ENCODE peak calls at places on chromosomes 6 and 20, in seven cellular contexts. N is K562, A is HCT116, D is Panc1, Y is upper lobe of left lung, R is GM12878, V is HepG2. W is an unnamed sample. For H3K9me3, the result is how much of the 10 kb centered on the place peaks cover.

GRCh38 chr6:129901910-129902309 is 40.8 kb upstream of the TMEM244 start:
- ATAC-seq in N (peak), A (peak), D (no peak), Y (no peak), R (peak), V (no peak), W (no peak)

GRCh38 chr20:48949304-48950170 is 28.0 kb downstream of the ARFGEF2 start:
- ATAC-seq in N (peak), A (peak), D (no peak), Y (peak), R (no peak), V (peak), W (no peak)

GRCh38 chr6:166565084-166565651 is 21.3 kb downstream of the RAMACL start:
- ATAC-seq in N (no peak), A (no peak), D (no peak), Y (no peak), R (no peak), V (no peak), W (no peak)

GRCh38 chr20:62723351-62723750 is 14.7 kb downstream of the NTSR1 start:
- ATAC-seq in N (no peak), A (no peak), D (peak), Y (no peak), R (no peak), V (no peak), W (peak)

GRCh38 chr6:76742919-76743318 is 670.5 kb upstream of the IMPG1 start:
- ATAC-seq in N (no peak), A (no peak), D (no peak), Y (no peak), R (no peak), V (no peak), W (no peak)

GRCh38 chr6:25004357-25004756 is 68.6 kb upstream of the RIPOR2 start:
- ATAC-seq in N (no peak), A (no peak), D (no peak), Y (no peak), R (no peak), V (no peak), W (no peak)

GRCh38 chr20:21396921-21397340 is 395 bp downstream of the NKX2-4 start:
- ATAC-seq in N (no peak), A (no peak), D (no peak), Y (no peak), R (peak), V (no peak), W (no peak)

GRCh38 chr20:50848341-50848808 is 53.5 kb downstream of the BCAS4 start:
- ATAC-seq in N (no peak), A (no peak), D (peak), Y (peak), R (no peak), V (peak), W (peak)

GRCh38 chr6:129678463-129678862 is 31.5 kb downstream of the ARHGAP18 start:
- ATAC-seq in N (no peak), A (peak), D (no peak), Y (no peak), R (no peak), V (no peak), W (no peak)

GRCh38 chr20:34703573-34704176 is 469 bp upstream of the TP53INP2 start:
- ATAC-seq in N (peak), A (peak), D (peak), Y (peak), R (peak), V (peak), W (peak)

GRCh38 chr6:138334000-138334399 is 43.7 kb upstream of the SMIM28 start:
- ATAC-seq in N (no peak), A (no peak), D (no peak), Y (no peak), R (no peak), V (no peak), W (no peak)

GRCh38 chr6:13536796-13537526 is 37.4 kb upstream of the SIRT5 start:
- ATAC-seq in N (no peak), A (no peak), D (no peak), Y (no peak), R (no peak), V (no peak), W (no peak)

GRCh38 chr20:34112600-34113061 is 588 bp upstream of the EIF2S2 start:
- ATAC-seq in N (peak), A (peak), D (peak), Y (peak), R (peak), V (peak), W (no peak)

GRCh38 chr20:31666258-31667042 is 28.7 kb downstream of the COX4I2 start:
- ATAC-seq in N (peak), A (no peak), D (peak), Y (peak), R (no peak), V (no peak), W (no peak)

GRCh38 chr6:157761331-157761921 is 61.6 kb upstream of the SNX9 start:
- ATAC-seq in N (no peak), A (no peak), D (no peak), Y (no peak), R (peak), V (no peak), W (no peak)

GRCh38 chr6:68777956-68778355 is 142.9 kb downstream of the ADGRB3 start:
- ATAC-seq in N (peak), A (no peak), D (no peak), Y (peak), R (no peak), V (no peak), W (no peak)

GRCh38 chr6:27872634-27873028 is 39.6 kb downstream of the OR2B2 start:
- ATAC-seq in N (no peak), A (no peak), D (peak), Y (no peak), R (peak), V (no peak), W (no peak)

GRCh38 chr20:32457476-32457986 is 99.4 kb downstream of the ASXL1 start:
- ATAC-seq in N (no peak), A (peak), D (peak), Y (no peak), R (peak), V (no peak), W (peak)

DNA sequence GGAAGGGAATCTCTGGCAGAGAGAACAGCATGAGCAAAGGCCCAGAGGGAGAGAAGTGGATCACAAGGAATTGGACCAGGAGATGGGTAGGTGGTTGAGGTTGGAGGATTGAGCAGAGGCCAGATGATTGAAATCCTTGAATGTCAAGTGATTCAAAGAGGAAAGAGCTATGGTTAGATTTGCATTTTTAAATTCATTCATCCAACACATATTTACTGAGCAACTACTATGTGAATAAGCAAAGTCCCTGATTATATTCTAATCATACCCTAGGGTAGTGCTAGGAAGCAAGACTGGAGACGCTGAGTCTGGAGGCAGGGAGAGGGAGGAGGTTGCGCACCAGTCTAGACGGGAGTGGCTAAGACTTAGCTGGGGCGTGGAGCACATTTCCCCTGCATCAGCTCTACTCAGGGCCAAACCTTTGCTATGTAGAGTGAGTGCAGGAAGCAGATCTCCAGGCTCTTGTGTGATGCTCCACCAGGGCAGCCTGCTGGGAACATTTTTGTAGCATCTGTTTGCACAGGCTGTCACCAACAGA is 40.2 kb downstream of the EYA2 start:
- ATAC-seq in N (no peak), A (no peak), D (no peak), Y (no peak), R (no peak), V (no peak), W (no peak)
- H3K9me3 ChIP-seq in N (under half), A (under half), D (under half), Y (under half), R (under half), V (under half), W (under half)

DNA sequence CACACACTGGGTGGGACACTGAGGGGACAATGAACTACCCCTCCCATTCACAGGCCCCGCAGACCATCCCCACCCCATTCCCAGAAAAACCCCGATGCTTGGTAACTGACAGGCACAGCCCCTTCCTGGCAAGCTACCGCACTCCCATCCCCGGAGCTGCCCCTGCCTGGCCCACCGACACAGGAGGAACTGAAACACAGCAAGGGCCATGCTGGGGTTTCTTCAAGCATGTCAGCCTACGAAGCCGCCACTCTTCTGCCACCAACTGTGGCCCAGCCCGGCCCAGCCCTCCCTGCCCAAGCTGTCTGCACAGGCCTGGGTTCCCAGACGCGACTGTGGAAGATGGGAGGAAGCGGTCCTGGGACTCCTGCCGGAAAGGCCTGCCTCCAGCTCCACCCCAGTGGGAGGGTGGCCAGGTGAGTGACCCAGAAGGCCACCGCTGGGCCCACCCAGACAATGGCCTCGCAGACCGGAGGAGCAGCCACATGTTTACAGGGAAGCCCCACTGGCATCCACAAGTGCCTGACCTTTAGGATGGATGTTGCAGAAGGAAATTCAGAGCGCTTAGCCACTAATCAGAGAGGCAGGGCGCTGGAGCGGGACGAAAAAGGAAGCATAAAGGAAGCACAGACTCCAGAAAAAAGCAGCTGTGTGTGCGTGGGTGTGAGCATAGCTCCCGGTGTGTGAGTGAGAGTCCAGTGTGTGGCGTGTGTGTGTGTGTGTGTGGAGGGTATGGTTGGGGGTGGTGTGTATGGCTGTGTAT is 91.5 kb downstream of the PRND start:
- ATAC-seq in N (no peak), A (no peak), D (no peak), Y (peak), R (peak), V (peak), W (no peak)
- TF ChIP-seq POLR2AphosphoS5 in N (no peak), A (no peak), D (no peak), Y (peak), R (peak), V (no peak), W (no peak)

DNA sequence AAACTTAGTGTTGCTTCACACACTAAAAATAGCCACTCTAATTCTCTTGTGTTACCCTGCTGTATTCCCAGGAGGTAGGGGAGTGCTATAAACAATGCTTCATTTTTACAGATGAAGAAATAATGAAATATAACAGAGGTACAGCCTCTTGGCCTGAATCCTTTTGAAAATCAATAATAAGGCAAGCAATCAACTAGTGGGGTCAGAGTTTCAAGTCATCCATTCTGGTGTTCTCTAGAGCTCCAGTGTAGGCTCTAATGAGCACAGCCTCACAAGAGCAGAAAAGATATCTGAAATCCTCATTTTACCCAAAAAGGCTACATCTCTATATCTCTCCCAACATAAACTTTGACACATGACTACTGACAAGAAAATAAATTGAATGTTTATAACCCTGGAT is 10.8 kb downstream of the HIVEP2 start:
- ATAC-seq in N (no peak), A (no peak), D (no peak), Y (no peak), R (peak), V (peak), W (no peak)
- H3K4me3 ChIP-seq in N (no peak), A (no peak), D (no peak), Y (no peak), R (no peak), V (no peak), W (no peak)

GRCh38 chr6:161211380-161212035 is 62.4 kb downstream of the AGPAT4 start:
- ATAC-seq in N (no peak), A (no peak), D (no peak), Y (no peak), R (no peak), V (no peak), W (no peak)
- H3K9me3 ChIP-seq in N (under half), A (under half), D (under half), Y (under half), R (under half), V (under half), W (under half)

DNA sequence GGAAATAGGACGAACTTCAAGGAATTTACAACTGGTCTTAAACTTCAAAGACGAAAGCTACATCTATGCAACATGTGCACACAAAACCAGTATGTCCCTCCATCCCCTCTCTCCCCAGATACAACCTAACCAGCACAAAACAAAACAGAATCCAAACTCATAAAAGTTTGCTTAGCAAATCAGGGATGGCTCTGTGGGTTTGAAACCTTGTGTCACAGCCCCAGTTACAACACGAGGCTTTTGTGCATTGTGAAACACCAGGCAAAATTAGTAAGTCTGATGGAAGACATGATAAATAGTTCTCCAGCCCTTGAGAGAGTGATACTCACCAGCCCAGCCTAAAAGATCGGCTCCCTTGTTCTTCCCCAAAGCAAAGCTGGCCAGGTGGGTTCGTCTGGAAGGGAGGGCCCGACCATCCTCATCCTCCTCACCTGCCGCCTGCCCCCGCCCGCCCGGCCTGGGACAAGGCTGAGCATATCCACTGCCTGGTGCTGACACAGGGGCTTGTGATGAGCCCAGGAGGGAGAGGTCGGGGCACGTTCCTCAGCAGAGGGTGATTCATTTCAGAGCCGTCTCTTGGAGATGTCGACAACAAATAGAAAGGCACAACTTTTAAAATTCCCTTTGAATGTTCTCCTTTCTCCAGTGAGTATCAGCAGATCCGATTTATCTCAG is 198.0 kb downstream of the TFAP2C start:
- ATAC-seq in N (no peak), A (no peak), D (no peak), Y (no peak), R (no peak), V (no peak), W (peak)
- TF ChIP-seq POLR2AphosphoS5 in N (no peak), A (no peak), D (no peak), Y (no peak), R (no peak), V (no peak), W (no peak)

GRCh38 chr6:31114970-31115849 is 610 bp downstream of the PSORS1C1 start:
- ATAC-seq in N (peak), A (peak), D (peak), Y (no peak), R (peak), V (peak), W (no peak)
- H3K4me3 ChIP-seq in N (no peak), A (peak), D (peak), Y (peak), R (no peak), V (no peak), W (peak)

DNA sequence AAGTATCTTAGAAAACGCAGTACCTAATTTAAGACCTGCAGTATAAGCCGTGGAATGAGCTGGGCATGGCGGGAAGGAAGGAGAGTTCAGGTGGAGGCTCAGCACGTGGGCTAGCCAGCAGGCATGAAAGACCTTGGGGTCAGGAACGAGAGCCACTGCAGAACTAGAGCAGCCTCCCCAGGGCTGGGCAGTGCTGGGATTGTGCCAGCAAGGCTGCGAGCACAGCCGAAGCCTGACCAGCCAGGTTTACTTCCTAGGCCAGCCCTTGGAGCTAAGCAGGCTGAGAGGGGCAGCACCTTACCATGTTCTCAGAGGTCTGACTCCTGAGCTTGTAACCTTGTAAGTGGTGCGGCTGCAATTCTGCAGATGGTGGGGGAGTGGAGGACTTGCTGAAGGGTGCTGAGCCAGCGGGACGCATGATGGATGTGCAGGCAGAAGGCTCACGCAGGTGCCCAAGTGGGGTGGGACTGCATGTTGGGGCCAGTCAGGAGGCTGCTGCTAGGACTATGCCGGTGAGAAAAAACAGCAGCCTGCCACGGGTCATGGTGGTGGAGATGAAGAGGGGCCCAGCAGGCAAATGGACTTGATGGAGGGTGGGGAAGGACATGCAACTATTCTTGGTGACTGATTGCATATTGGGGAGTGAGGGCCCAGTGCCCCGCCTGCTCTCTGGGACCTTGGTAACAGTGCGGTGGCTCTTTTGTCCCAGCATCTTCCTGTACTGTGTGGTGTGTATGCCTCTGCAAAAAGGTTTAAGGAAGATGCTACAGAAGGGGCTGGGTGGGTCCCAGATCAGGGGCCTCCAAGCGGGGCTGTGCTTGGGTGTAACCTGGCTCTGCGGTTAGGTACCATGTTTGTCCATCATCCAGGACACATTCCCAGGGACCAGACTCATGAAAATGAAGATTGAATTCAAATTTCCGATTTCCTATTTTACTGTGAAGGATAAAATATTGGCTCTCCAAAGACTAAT is 37.6 kb upstream of the IRF4 start:
- ATAC-seq in N (peak), A (no peak), D (no peak), Y (no peak), R (no peak), V (no peak), W (no peak)
- H3K9me3 ChIP-seq in N (under half), A (under half), D (under half), Y (under half), R (under half), V (under half), W (under half)